ENCODE peak calls at places on chromosomes 13 and 19, in six cellular contexts. K, C, F, E, P and A are unnamed samples.

GRCh38 chr19:49165111-49165750 is 7.6 kb downstream of the TRPM4 start:
- DNase-seq in K (no peak), C (peak), F (no peak), E (no peak), P (no peak), A (no peak)

GRCh38 chr19:2121416-2122051 is 24.8 kb downstream of the IZUMO4 start:
- DNase-seq in K (no peak), C (no peak), F (no peak), E (no peak), P (no peak), A (no peak)

GRCh38 chr13:111129465-111130110 is 14.5 kb downstream of the ARHGEF7 start:
- DNase-seq in K (no peak), C (no peak), F (no peak), E (no peak), P (no peak), A (no peak)

GRCh38 chr13:89227356-89227755 is 1556.2 kb downstream of the SLITRK5 start:
- DNase-seq in K (no peak), C (no peak), F (no peak), E (no peak), P (no peak), A (no peak)

GRCh38 chr13:108377646-108378206 is 108.2 kb downstream of the TNFSF13B start:
- DNase-seq in K (no peak), C (no peak), F (no peak), E (no peak), P (no peak), A (no peak)

GRCh38 chr13:78631077-78631476 is 27.7 kb upstream of the POU4F1 start:
- DNase-seq in K (no peak), C (no peak), F (no peak), E (no peak), P (no peak), A (no peak)

GRCh38 chr19:49200238-49200862 is 42.8 kb downstream of the TRPM4 start:
- DNase-seq in K (no peak), C (no peak), F (no peak), E (peak), P (no peak), A (no peak)

GRCh38 chr13:33606692-33607091 is 211.3 kb upstream of the RFC3 start:
- DNase-seq in K (no peak), C (no peak), F (no peak), E (no peak), P (no peak), A (no peak)

GRCh38 chr19:3282155-3282554 is 57.7 kb downstream of the CELF5 start:
- DNase-seq in K (no peak), C (no peak), F (no peak), E (no peak), P (no peak), A (no peak)

GRCh38 chr19:55694656-55695491 is 19.8 kb downstream of the EPN1 start:
- DNase-seq in K (no peak), C (no peak), F (no peak), E (no peak), P (no peak), A (no peak)

GRCh38 chr19:2488942-2489731 is 13.2 kb downstream of the GADD45B start:
- DNase-seq in K (no peak), C (no peak), F (no peak), E (peak), P (no peak), A (no peak)

GRCh38 chr13:46614582-46614981 is 61.6 kb downstream of the LRCH1 start:
- DNase-seq in K (peak), C (peak), F (no peak), E (no peak), P (no peak), A (no peak)

GRCh38 chr13:36275190-36276002 is 22.2 kb downstream of the CCDC169 start:
- DNase-seq in K (peak), C (peak), F (no peak), E (peak), P (no peak), A (no peak)